ENCODE peak calls at places on chromosomes 11 and 22, in nine cellular contexts. M is effector memory CD4-positive, alpha-beta T cell; Q is body of pancreas; P is left ventricle myocardium inferior; K is CD8-positive, alpha-beta memory T cell; C is neuronal stem cell; O is tibial artery; U is right lobe of liver; Y is suprapubic skin. J is an unnamed sample.
A peak's percentile ranks its signal among the peaks of the same experiment; 100 is the strongest.

GRCh38 chr11:78886616-78887015 is 312.0 kb upstream of the NARS2 start:
- DNase-seq in U (no peak), M (no peak), P (no peak), Y (no peak), C (no peak), K (no peak), O (no peak), Q (no peak), J (no peak)

GRCh38 chr11:30914143-30914762 is 328.1 kb upstream of the MPPED2 start:
- DNase-seq in U (no peak), M (no peak), C (peak; percentile 56), K (no peak), Y (no peak), P (peak; percentile 45), O (peak; percentile 42), Q (peak; percentile 45), J (no peak)

GRCh38 chr11:73173755-73174494 is 31.8 kb upstream of the FCHSD2 start:
- DNase-seq in K (no peak), O (peak; percentile 65), U (peak; percentile 96), M (no peak), Q (peak; percentile 70), Y (no peak), P (peak; percentile 81), C (no peak), J (no peak)

GRCh38 chr11:14065692-14066091 is 103.2 kb downstream of the SPON1 start:
- DNase-seq in K (no peak), M (no peak), Y (no peak), Q (no peak), O (no peak), P (no peak), C (no peak), U (no peak), J (no peak)

GRCh38 chr22:37492428-37493344 is 6.5 kb upstream of the MFNG start:
- DNase-seq in M (no peak), O (no peak), Y (no peak), U (no peak), P (no peak), K (peak; percentile 55), C (peak; percentile 33), Q (no peak), J (no peak)

GRCh38 chr11:2591805-2592204 is 108.0 kb downstream of the KCNQ1OT1 start:
- DNase-seq in K (no peak), P (no peak), O (no peak), C (no peak), U (peak; percentile 40), Q (no peak), M (no peak), Y (no peak), J (no peak)

GRCh38 chr11:11985016-11985715 is 23.3 kb downstream of the DKK3 start:
- DNase-seq in K (no peak), P (no peak), U (no peak), M (no peak), O (no peak), C (no peak), Q (no peak), Y (no peak), J (no peak)

GRCh38 chr11:61693897-61694840 is 14.0 kb downstream of the DAGLA start:
- DNase-seq in P (peak; percentile 53), Y (no peak), Q (peak; percentile 63), C (no peak), K (no peak), U (no peak), M (no peak), O (no peak), J (no peak)

GRCh38 chr11:44968510-44968909 is 17.8 kb upstream of the TP53I11 start:
- DNase-seq in O (no peak), M (no peak), Y (no peak), U (no peak), P (no peak), Q (no peak), C (no peak), K (no peak), J (no peak)

GRCh38 chr11:16883179-16883578 is 131.0 kb downstream of the PLEKHA7 start:
- DNase-seq in U (no peak), Y (no peak), Q (no peak), K (no peak), P (peak; percentile 28), C (no peak), M (no peak), O (no peak), J (no peak)

GRCh38 chr11:843818-844692 is 1.4 kb downstream of the TSPAN4 start:
- DNase-seq in K (no peak), Q (peak; percentile 86), C (no peak), U (peak; percentile 93), Y (peak; percentile 97), O (peak; percentile 98), P (peak; percentile 92), M (no peak), J (peak; percentile 95)

GRCh38 chr11:30724274-30724673 is 138.1 kb upstream of the MPPED2 start:
- DNase-seq in O (no peak), Q (no peak), U (no peak), Y (no peak), K (no peak), M (no peak), P (no peak), C (no peak), J (no peak)

DNA sequence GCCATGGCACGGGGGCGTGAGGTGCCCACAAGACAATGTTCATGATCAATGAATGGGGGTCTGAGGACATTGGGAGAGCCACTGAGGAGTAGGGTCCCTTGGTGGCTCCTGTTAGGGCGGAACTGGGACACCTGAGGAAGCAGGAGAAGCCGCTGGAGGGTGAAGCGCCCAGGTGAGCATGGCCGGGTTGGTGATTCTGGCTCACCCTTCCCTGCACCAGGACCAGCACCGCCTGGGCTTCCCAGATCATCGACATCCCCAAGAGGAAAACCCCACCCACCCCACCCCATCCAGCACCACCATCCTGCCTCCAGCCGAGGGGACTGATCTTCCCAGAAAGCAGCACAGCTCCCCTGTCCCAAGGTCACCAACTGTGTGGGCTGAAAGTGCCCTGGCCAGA is 30.5 kb downstream of the SHANK2 start:
- DNase-seq in M (no peak), P (no peak), U (no peak), Q (no peak), C (no peak), K (no peak), Y (peak; percentile 40), O (peak; percentile 5), J (peak; percentile 30)
- H3K4me1 ChIP-seq in M (no peaks in the 10 kb centered on the region), P (no peaks in the 10 kb centered on the region), U (peaks cover 5% of the 10 kb centered on the region), Q (no peaks in the 10 kb centered on the region), C (no peaks in the 10 kb centered on the region), K (no peaks in the 10 kb centered on the region), Y (no peaks in the 10 kb centered on the region), O (no peaks in the 10 kb centered on the region), J (no peaks in the 10 kb centered on the region)

GRCh38 chr22:42976131-42976530 is 38.8 kb downstream of the PACSIN2 start:
- DNase-seq in C (no peak), O (no peak), Q (no peak), P (no peak), U (no peak), Y (peak; percentile 44), M (no peak), K (no peak), J (no peak)
- H3K27ac ChIP-seq in C (no peak overlapping the region), O (no peak overlapping the region), Q (no peak overlapping the region), P (no peak overlapping the region), U (no peak overlapping the region), Y (no peak overlapping the region), M (peak overlapping the region; percentile 7), K (no peak overlapping the region), J (no peak overlapping the region)

GRCh38 chr11:119375629-119376196 is 5.8 kb downstream of the USP2 start:
- DNase-seq in U (peak; percentile 88), Q (peak; percentile 79), P (peak; percentile 85), O (peak; percentile 81), C (no peak), Y (peak; percentile 69), K (no peak), M (no peak), J (no peak)
- H3K4me3 ChIP-seq in U (no peak overlapping the region), Q (no peak overlapping the region), P (peak overlapping the region; percentile 71), O (peak overlapping the region; percentile 4), C (no peak overlapping the region), Y (no peak overlapping the region), K (no peak overlapping the region), M (no peak overlapping the region), J (no peak overlapping the region)

DNA sequence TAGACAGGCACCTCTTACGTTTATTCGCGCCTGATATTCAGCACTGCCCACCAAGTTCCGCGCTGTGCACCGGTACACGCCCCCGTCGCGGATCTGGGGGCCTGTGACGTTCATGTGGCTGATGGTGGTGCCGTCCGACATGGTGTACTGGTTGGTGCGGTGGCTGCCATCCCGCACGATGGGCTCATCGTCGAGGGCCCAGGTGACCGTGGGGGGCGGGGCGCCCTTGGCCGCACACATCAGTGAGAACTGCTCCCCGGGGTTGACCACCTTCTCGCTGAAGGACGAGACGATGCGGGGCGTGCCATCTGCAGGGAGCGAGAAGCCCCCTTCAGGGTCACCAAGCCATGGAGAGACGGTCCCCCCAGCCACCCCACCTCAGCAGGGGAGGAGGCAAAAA is 190.8 kb downstream of the CEP164 start:
- DNase-seq in P (no peak), K (no peak), O (no peak), C (no peak), M (no peak), U (no peak), Q (no peak), Y (no peak), J (no peak)
- H3K4me1 ChIP-seq in P (no peaks in the 10 kb centered on the region), K (no peaks in the 10 kb centered on the region), O (no peaks in the 10 kb centered on the region), C (no peaks in the 10 kb centered on the region), M (no peaks in the 10 kb centered on the region), U (no peaks in the 10 kb centered on the region), Q (peaks cover 16% of the 10 kb centered on the region), Y (no peaks in the 10 kb centered on the region), J (no peaks in the 10 kb centered on the region)

J was measured in RWPE2.